ENCODE peak calls at places on chromosomes 12 and 14, in seven cellular contexts. C is mesenchymal stem cell, U is PC-9, K is IMR-90, A is mammary epithelial cell, Q is fibroblast of lung, O is HCT116. L is an unnamed sample.

GRCh38 chr14:86296173-86296572 is 766.2 kb downstream of the FLRT2 start:
- DNase-seq in C (peak; percentile 43), U (no peak), K (peak; percentile 80), A (no peak), Q (peak; percentile 7), O (no peak), L (peak; percentile 54)

GRCh38 chr12:68611094-68611818 is 557 bp downstream of the RAP1B start:
- DNase-seq in C (peak; percentile 57), U (peak; percentile 46), K (peak; percentile 60), A (peak; percentile 54), Q (peak; percentile 72), O (no peak), L (peak; percentile 45)

GRCh38 chr12:52423661-52424503 is 10.3 kb downstream of the KRT75 start:
- DNase-seq in C (no peak), U (no peak), K (no peak), A (no peak), Q (no peak), O (no peak), L (peak; percentile 52)

GRCh38 chr12:51339750-51340149 is 6.7 kb downstream of the CELA1 start:
- DNase-seq in C (no peak), U (no peak), K (no peak), A (no peak), Q (no peak), O (no peak), L (no peak)

GRCh38 chr12:45768194-45768593 is 38.7 kb downstream of the ARID2 start:
- DNase-seq in C (no peak), U (no peak), K (no peak), A (peak; percentile 93), Q (no peak), O (no peak), L (no peak)

GRCh38 chr12:124910561-124911478 is 3.6 kb downstream of the UBC start:
- DNase-seq in C (peak; percentile 85), U (no peak), K (peak; percentile 42), A (peak; percentile 59), Q (peak; percentile 30), O (no peak), L (peak; percentile 20)

GRCh38 chr12:26732010-26732908 is 100.7 kb downstream of the ITPR2 start:
- DNase-seq in C (no peak), U (no peak), K (no peak), A (no peak), Q (no peak), O (no peak), L (no peak)

GRCh38 chr12:113169697-113170096 is 15.6 kb downstream of the DDX54 start:
- DNase-seq in C (no peak), U (no peak), K (no peak), A (no peak), Q (no peak), O (no peak), L (no peak)

GRCh38 chr14:96088131-96088880 is 49.1 kb downstream of the C14orf132 start:
- DNase-seq in C (no peak), U (no peak), K (no peak), A (no peak), Q (no peak), O (no peak), L (no peak)

GRCh38 chr14:81694419-81694818 is 160.8 kb upstream of the SEL1L start:
- DNase-seq in C (no peak), U (no peak), K (no peak), A (no peak), Q (no peak), O (no peak), L (no peak)

GRCh38 chr12:96352161-96352835 is 47.9 kb downstream of the CDK17 start:
- DNase-seq in C (no peak), U (no peak), K (no peak), A (no peak), Q (no peak), O (no peak), L (no peak)

GRCh38 chr12:39620664-39621658 is 1.4 kb upstream of the ABCD2 start:
- DNase-seq in C (peak; percentile 29), U (no peak), K (no peak), A (no peak), Q (peak; percentile 23), O (no peak), L (peak; percentile 6)

GRCh38 chr14:77302926-77303325 is 17.8 kb downstream of the POMT2 start:
- DNase-seq in C (peak; percentile 95), U (peak; percentile 36), K (peak; percentile 77), A (peak; percentile 80), Q (peak; percentile 82), O (peak; percentile 65), L (peak; percentile 97)

GRCh38 chr12:74725154-74725553 is 187.5 kb downstream of the ATXN7L3B start:
- DNase-seq in C (no peak), U (peak; percentile 3), K (peak; percentile 46), A (no peak), Q (peak; percentile 72), O (no peak), L (peak; percentile 28)

GRCh38 chr12:111046896-111047295 is 126.5 kb upstream of the MYL2 start:
- DNase-seq in C (no peak), U (no peak), K (no peak), A (no peak), Q (no peak), O (no peak), L (no peak)

GRCh38 chr14:63852271-63852816 is 460 bp upstream of the SYNE2 start:
- DNase-seq in C (peak; percentile 50), U (no peak), K (peak; percentile 20), A (no peak), Q (peak; percentile 34), O (no peak), L (no peak)

GRCh38 chr14:37246427-37246829 is 48.7 kb downstream of the MIPOL1 start:
- DNase-seq in C (peak; percentile 62), U (no peak), K (peak; percentile 63), A (peak; percentile 21), Q (peak; percentile 35), O (peak; percentile 39), L (peak; percentile 79)

GRCh38 chr12:51923506-51924365 is 16.4 kb downstream of the ACVRL1 start:
- DNase-seq in C (no peak), U (no peak), K (no peak), A (no peak), Q (no peak), O (no peak), L (peak; percentile 22)

GRCh38 chr14:95500772-95501401 is 15.6 kb downstream of the SYNE3 start:
- DNase-seq in C (peak; percentile 89), U (no peak), K (peak; percentile 90), A (no peak), Q (peak; percentile 83), O (no peak), L (peak; percentile 66)

GRCh38 chr12:107732365-107732764 is 28.6 kb downstream of the PRDM4 start:
- DNase-seq in C (no peak), U (no peak), K (no peak), A (no peak), Q (no peak), O (no peak), L (no peak)

GRCh38 chr12:113955109-113955970 is 10.8 kb downstream of the RBM19 start:
- DNase-seq in C (peak; percentile 42), U (peak; percentile 33), K (peak; percentile 7), A (peak; percentile 16), Q (peak; percentile 1), O (peak; percentile 16), L (peak; percentile 67)

GRCh38 chr12:89230376-89231101 is 121.8 kb downstream of the DUSP6 start:
- DNase-seq in C (peak; percentile 38), U (no peak), K (no peak), A (peak; percentile 40), Q (no peak), O (no peak), L (no peak)

GRCh38 chr12:101857043-101857558 is 20.3 kb upstream of the DRAM1 start:
- DNase-seq in C (peak; percentile 67), U (no peak), K (peak; percentile 81), A (peak; percentile 84), Q (peak; percentile 81), O (no peak), L (peak; percentile 64)

DNA sequence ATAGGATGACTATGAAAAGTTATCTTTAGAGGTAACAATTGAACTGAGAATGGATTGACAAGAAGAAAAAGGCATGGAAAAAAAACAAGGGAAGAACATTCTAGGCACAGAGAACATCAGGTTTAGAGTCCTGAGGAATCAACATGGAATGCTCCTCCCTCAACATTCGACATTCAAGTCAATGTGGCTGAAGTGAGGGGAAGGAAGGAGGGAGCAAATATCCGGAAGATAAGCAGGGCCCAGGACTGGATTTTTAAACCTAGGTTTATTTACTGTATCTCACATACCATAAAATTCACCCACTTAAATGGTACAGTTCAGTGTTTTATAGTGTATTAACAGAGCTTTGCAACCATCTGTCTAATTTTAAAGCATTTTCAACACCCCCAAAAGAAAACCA is 9.6 kb upstream of the CCER1 start:
- DNase-seq in C (no peak), U (no peak), K (no peak), A (no peak), Q (no peak), O (no peak), L (no peak)
- H2AFZ ChIP-seq in C (no peak overlapping the region), U (no peak overlapping the region), K (no peak overlapping the region), A (no peak overlapping the region), Q (no peak overlapping the region), O (peak overlapping the region; percentile 33), L (no peak overlapping the region)

DNA sequence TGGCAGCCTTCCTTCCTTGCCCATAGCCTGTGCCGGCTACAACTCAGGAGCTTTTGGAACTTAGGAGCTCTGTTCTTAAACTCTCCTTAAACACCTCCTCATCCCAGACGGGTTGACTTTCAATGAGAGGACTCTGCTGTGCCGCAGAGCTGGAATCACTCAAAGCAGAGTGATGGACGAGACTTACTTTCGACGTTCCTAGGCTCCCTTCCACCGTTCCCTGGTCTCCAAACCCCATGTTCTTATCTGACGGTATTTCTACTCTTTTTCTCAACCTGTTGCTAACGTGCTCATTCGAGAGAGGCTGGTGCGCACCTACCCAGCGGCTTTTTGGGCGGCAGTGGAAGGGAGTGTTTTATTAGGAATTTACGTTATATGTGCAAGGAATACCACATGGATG is 232.7 kb downstream of the CACNA1C start:
- DNase-seq in C (no peak), U (no peak), K (no peak), A (no peak), Q (no peak), O (no peak), L (no peak)
- H3K4me2 ChIP-seq in C (no peak overlapping the region), U (no peak overlapping the region), K (no peak overlapping the region), A (no peak overlapping the region), Q (no peak overlapping the region), O (no peak overlapping the region), L (no peak overlapping the region)

DNA sequence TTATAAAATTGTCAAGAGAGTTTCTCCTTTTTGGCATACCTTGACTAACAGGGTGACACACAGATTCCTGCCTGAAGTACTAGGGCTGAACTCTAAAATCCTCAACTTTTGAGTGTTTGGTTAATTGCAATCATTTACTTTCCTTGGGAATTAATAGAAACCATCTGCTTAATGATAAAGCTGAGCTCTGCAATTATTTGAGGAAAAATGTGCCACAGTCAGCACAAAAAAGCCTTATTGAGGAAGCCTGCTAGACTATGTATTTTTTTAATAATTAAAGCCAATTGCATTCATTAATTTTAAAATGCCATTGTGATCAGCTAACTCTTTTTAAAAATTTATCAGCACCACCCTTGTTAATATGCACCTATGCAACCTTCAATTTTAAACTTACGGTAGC is 38.7 kb downstream of the PRICKLE1 start:
- DNase-seq in C (no peak), U (no peak), K (no peak), A (no peak), Q (no peak), O (no peak), L (no peak)
- H3K27me3 ChIP-seq in C (no peaks in the 10 kb centered on the region), U (no peaks in the 10 kb centered on the region), K (no peaks in the 10 kb centered on the region), A (no peaks in the 10 kb centered on the region), Q (no peaks in the 10 kb centered on the region), O (no peaks in the 10 kb centered on the region), L (no peaks in the 10 kb centered on the region)

DNA sequence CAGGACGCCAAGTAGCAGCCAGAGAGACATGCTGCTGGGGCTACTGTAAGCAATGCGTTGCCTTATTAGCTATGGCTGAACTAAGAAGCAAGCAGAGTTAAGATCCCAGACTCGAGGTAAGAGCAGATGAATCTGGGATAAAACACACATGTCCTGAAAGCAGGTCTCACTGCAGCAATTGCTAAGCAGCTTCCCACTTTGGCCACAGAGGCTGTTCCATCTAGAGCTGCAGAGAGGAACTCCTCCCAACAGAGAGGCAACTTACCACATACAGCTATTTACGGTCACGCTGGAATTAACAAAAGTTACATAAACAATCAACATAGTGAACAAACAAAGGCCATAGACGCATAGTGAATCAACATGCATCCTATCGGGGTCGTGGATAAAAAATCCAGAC is 90.2 kb downstream of the KSR2 start:
- DNase-seq in C (no peak), U (no peak), K (no peak), A (no peak), Q (no peak), O (no peak), L (no peak)
- H2AFZ ChIP-seq in C (no peak overlapping the region), U (no peak overlapping the region), K (no peak overlapping the region), A (no peak overlapping the region), Q (no peak overlapping the region), O (no peak overlapping the region), L (no peak overlapping the region)